ENCODE peak calls at places on chromosomes 12 and 14, in seven cellular contexts. One of them, this sample, is unnamed.

GRCh38 chr12:19131020-19131431 is 1.5 kb downstream of the PLEKHA5 start:
- DNase-seq in astrocyte of the spinal cord: peak
- DNase-seq in coronary artery: no peak
- DNase-seq in GM13977: no peak
- DNase-seq in neuronal stem cell: peak
- DNase-seq in NCI-H1048: no peak
- DNase-seq in naive thymus-derived CD8-positive, alpha-beta T cell: no peak
- DNase-seq in this sample: peak

GRCh38 chr14:63650336-63650952 is 8.8 kb upstream of the WDR89 start:
- DNase-seq in astrocyte of the spinal cord: no peak
- DNase-seq in coronary artery: no peak
- DNase-seq in GM13977: no peak
- DNase-seq in neuronal stem cell: no peak
- DNase-seq in NCI-H1048: no peak
- DNase-seq in naive thymus-derived CD8-positive, alpha-beta T cell: peak
- DNase-seq in this sample: no peak

GRCh38 chr12:45402288-45402687 is 186.4 kb downstream of the ANO6 start:
- DNase-seq in astrocyte of the spinal cord: no peak
- DNase-seq in coronary artery: no peak
- DNase-seq in GM13977: no peak
- DNase-seq in neuronal stem cell: no peak
- DNase-seq in NCI-H1048: no peak
- DNase-seq in naive thymus-derived CD8-positive, alpha-beta T cell: no peak
- DNase-seq in this sample: no peak

GRCh38 chr12:56629459-56630179 is 507 bp downstream of the BAZ2A start:
- DNase-seq in astrocyte of the spinal cord: peak
- DNase-seq in coronary artery: no peak
- DNase-seq in GM13977: peak
- DNase-seq in neuronal stem cell: no peak
- DNase-seq in NCI-H1048: no peak
- DNase-seq in naive thymus-derived CD8-positive, alpha-beta T cell: peak
- DNase-seq in this sample: no peak

GRCh38 chr12:53298154-53298553 is 1.3 kb upstream of the MYG1 start:
- DNase-seq in astrocyte of the spinal cord: peak
- DNase-seq in coronary artery: no peak
- DNase-seq in GM13977: no peak
- DNase-seq in neuronal stem cell: no peak
- DNase-seq in NCI-H1048: no peak
- DNase-seq in naive thymus-derived CD8-positive, alpha-beta T cell: no peak
- DNase-seq in this sample: peak

GRCh38 chr14:61586539-61587396 is 108.5 kb upstream of the HIF1A start:
- DNase-seq in astrocyte of the spinal cord: peak
- DNase-seq in coronary artery: no peak
- DNase-seq in GM13977: no peak
- DNase-seq in neuronal stem cell: no peak
- DNase-seq in NCI-H1048: no peak
- DNase-seq in naive thymus-derived CD8-positive, alpha-beta T cell: no peak
- DNase-seq in this sample: no peak

GRCh38 chr12:108862588-108862959 is 5.2 kb upstream of the SSH1 start:
- DNase-seq in astrocyte of the spinal cord: no peak
- DNase-seq in coronary artery: no peak
- DNase-seq in GM13977: no peak
- DNase-seq in neuronal stem cell: no peak
- DNase-seq in NCI-H1048: no peak
- DNase-seq in naive thymus-derived CD8-positive, alpha-beta T cell: no peak
- DNase-seq in this sample: no peak

GRCh38 chr12:47408171-47408871 is 297.5 kb downstream of the RPAP3 start:
- DNase-seq in astrocyte of the spinal cord: no peak
- DNase-seq in coronary artery: no peak
- DNase-seq in GM13977: peak
- DNase-seq in neuronal stem cell: no peak
- DNase-seq in NCI-H1048: no peak
- DNase-seq in naive thymus-derived CD8-positive, alpha-beta T cell: peak
- DNase-seq in this sample: no peak

GRCh38 chr12:46985816-46986215 is 93.6 kb upstream of the PCED1B start:
- DNase-seq in astrocyte of the spinal cord: no peak
- DNase-seq in coronary artery: no peak
- DNase-seq in GM13977: no peak
- DNase-seq in neuronal stem cell: no peak
- DNase-seq in NCI-H1048: no peak
- DNase-seq in naive thymus-derived CD8-positive, alpha-beta T cell: no peak
- DNase-seq in this sample: no peak